ENCODE peak calls at places on chromosomes 5 and 9, in eight cellular contexts. O is astrocyte of the cerebellum, L is choroid plexus epithelial cell, P is tibial nerve, X is fibroblast of mammary gland, F is PC-3, Q is upper lobe of right lung, T is fibroblast of the aortic adventitia. S is an unnamed sample.

GRCh38 chr5:169717298-169717697 is 80.2 kb downstream of the DOCK2 start:
- DNase-seq in O (no peak), L (peak), P (no peak), X (no peak), F (peak), Q (no peak), T (peak), S (peak)

GRCh38 chr5:153659337-153659736 is 168.9 kb downstream of the GRIA1 start:
- DNase-seq in O (peak), L (peak), P (no peak), X (peak), F (no peak), Q (no peak), T (peak), S (peak)

GRCh38 chr5:72010395-72010794 is 96.9 kb upstream of the MAP1B start:
- DNase-seq in O (no peak), L (no peak), P (no peak), X (no peak), F (no peak), Q (no peak), T (no peak), S (no peak)

GRCh38 chr5:54969856-54970828 is 15.3 kb downstream of the ESM1 start:
- DNase-seq in O (peak), L (peak), P (no peak), X (no peak), F (no peak), Q (no peak), T (peak), S (no peak)

GRCh38 chr9:134337469-134337868 is 11.2 kb downstream of the RXRA start:
- DNase-seq in O (no peak), L (no peak), P (no peak), X (no peak), F (no peak), Q (no peak), T (no peak), S (no peak)

GRCh38 chr9:76808636-76809035 is 44.4 kb downstream of the PCA3 start:
- DNase-seq in O (no peak), L (no peak), P (no peak), X (peak), F (peak), Q (no peak), T (no peak), S (no peak)

GRCh38 chr5:109580225-109580624 is 109.5 kb upstream of the MAN2A1 start:
- DNase-seq in O (no peak), L (peak), P (no peak), X (no peak), F (no peak), Q (no peak), T (no peak), S (no peak)

GRCh38 chr5:153523196-153523595 is 32.7 kb downstream of the GRIA1 start:
- DNase-seq in O (no peak), L (peak), P (no peak), X (peak), F (peak), Q (no peak), T (no peak), S (peak)

GRCh38 chr9:36158917-36159316 is 10.3 kb upstream of the CCIN start:
- DNase-seq in O (no peak), L (peak), P (no peak), X (peak), F (no peak), Q (no peak), T (peak), S (peak)

GRCh38 chr5:78509884-78510769 is 138.4 kb downstream of the LHFPL2 start:
- DNase-seq in O (no peak), L (no peak), P (no peak), X (no peak), F (peak), Q (peak), T (peak), S (no peak)

GRCh38 chr9:69134412-69134811 is 39.7 kb upstream of the TJP2 start:
- DNase-seq in O (no peak), L (no peak), P (no peak), X (no peak), F (no peak), Q (peak), T (no peak), S (no peak)

GRCh38 chr5:10352404-10353240 is 873 bp upstream of the MARCHF6 start:
- DNase-seq in O (no peak), L (peak), P (no peak), X (peak), F (peak), Q (no peak), T (peak), S (no peak)

GRCh38 chr9:76846307-76846706 is 59.6 kb downstream of the PRUNE2 start:
- DNase-seq in O (no peak), L (no peak), P (no peak), X (no peak), F (no peak), Q (no peak), T (no peak), S (no peak)

GRCh38 chr9:86122309-86122708 is 23.0 kb upstream of the GOLM1 start:
- DNase-seq in O (no peak), L (peak), P (no peak), X (no peak), F (no peak), Q (no peak), T (no peak), S (no peak)

GRCh38 chr5:16580382-16580781 is 36.4 kb downstream of the RETREG1 start:
- DNase-seq in O (peak), L (no peak), P (no peak), X (no peak), F (no peak), Q (no peak), T (no peak), S (no peak)

GRCh38 chr5:16589658-16590057 is 27.1 kb downstream of the RETREG1 start:
- DNase-seq in O (no peak), L (no peak), P (no peak), X (no peak), F (no peak), Q (no peak), T (no peak), S (no peak)

GRCh38 chr5:16582081-16582480 is 34.7 kb downstream of the RETREG1 start:
- DNase-seq in O (no peak), L (no peak), P (no peak), X (peak), F (peak), Q (no peak), T (no peak), S (no peak)

GRCh38 chr5:16588434-16589214 is 28.2 kb downstream of the RETREG1 start:
- DNase-seq in O (no peak), L (no peak), P (no peak), X (no peak), F (peak), Q (no peak), T (no peak), S (no peak)

GRCh38 chr5:16585028-16585667 is 31.6 kb downstream of the RETREG1 start:
- DNase-seq in O (no peak), L (no peak), P (no peak), X (no peak), F (peak), Q (no peak), T (no peak), S (no peak)
- TF ChIP-seq CTCF in O (peak), L (peak), P (no peak), X (peak), F (peak), Q (peak), T (peak), S (peak)

DNA sequence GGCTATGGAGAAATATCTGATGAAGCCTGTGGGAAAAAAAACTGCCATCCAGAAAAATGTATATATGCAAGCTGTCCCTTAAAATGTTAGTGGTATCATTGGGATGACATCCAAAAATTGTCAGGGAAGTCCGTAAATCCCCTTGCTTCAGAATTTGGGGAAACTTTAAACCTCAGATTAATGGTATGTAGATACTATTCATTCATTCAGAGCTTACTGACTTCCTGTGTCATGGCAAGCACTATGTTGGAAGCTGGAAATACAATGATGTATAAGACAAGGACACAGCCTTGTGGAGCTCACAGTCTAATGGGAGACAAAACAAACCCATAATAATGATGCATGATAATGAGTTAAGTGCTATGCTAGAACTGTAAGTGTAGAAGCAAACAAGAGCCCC is 10.9 kb upstream of the MOB3B start:
- DNase-seq in O (no peak), L (peak), P (no peak), X (peak), F (peak), Q (no peak), T (peak), S (peak)
- H3K4me3 ChIP-seq in O (no peak), L (no peak), P (no peak), X (no peak), F (no peak), Q (no peak), T (no peak), S (no peak)

GRCh38 chr5:151019331-151019730 is 1.1 kb upstream of the GPX3 start:
- DNase-seq in O (no peak), L (no peak), P (no peak), X (no peak), F (no peak), Q (no peak), T (no peak), S (no peak)
- TF ChIP-seq CTCF in O (no peak), L (no peak), P (no peak), X (no peak), F (no peak), Q (no peak), T (no peak), S (no peak)

GRCh38 chr9:109916316-109916715 is 136.3 kb downstream of the PALM2AKAP2 start:
- DNase-seq in O (no peak), L (no peak), P (no peak), X (no peak), F (no peak), Q (no peak), T (no peak), S (no peak)
- H3K4me3 ChIP-seq in O (no peak), L (no peak), P (no peak), X (no peak), F (no peak), Q (no peak), T (no peak), S (no peak)

DNA sequence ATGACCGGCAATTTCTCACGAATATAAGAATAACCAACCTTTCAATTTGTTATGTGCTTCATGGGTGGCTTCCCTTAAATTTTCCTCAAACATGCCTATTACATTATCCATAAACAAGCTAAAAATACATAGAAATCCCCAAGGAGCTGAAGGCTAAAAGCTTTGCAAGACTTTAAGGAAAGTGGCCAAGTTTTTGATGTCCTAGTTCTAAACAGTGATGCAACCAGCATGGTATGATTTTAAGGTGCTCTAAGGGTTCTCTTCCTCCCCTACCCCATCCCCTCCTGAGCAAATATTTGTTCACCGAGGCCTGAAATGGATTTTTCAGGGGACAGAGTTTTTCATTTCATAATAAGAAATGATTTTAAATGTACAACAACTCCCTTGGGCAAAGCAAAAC is 79.8 kb downstream of the RGS7BP start:
- DNase-seq in O (no peak), L (no peak), P (no peak), X (peak), F (no peak), Q (no peak), T (peak), S (no peak)
- TF ChIP-seq CTCF in O (no peak), L (no peak), P (no peak), X (no peak), F (no peak), Q (no peak), T (no peak), S (no peak)

DNA sequence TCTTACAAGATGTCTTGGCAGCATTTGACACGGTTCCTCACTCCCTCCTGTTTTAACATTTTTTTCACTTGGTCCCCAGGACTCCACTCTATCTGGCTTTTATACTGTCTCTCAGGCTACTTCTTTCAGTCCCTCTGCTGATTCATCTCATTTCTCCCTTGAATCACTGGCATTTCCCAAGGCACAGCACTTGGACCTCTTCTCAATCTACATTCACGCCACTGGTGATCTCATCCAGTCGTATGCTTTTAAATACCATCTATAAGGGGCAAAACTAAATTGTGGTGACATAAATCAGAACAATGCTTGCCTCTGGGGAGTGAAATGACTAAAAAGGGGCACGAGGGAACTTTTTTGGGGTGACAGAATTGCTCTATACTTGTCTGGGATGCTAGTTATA is 47.1 kb downstream of the MAPKAP1 start:
- DNase-seq in O (no peak), L (peak), P (no peak), X (peak), F (peak), Q (no peak), T (peak), S (peak)
- H3K4me3 ChIP-seq in O (no peak), L (no peak), P (no peak), X (no peak), F (no peak), Q (no peak), T (no peak), S (no peak)

DNA sequence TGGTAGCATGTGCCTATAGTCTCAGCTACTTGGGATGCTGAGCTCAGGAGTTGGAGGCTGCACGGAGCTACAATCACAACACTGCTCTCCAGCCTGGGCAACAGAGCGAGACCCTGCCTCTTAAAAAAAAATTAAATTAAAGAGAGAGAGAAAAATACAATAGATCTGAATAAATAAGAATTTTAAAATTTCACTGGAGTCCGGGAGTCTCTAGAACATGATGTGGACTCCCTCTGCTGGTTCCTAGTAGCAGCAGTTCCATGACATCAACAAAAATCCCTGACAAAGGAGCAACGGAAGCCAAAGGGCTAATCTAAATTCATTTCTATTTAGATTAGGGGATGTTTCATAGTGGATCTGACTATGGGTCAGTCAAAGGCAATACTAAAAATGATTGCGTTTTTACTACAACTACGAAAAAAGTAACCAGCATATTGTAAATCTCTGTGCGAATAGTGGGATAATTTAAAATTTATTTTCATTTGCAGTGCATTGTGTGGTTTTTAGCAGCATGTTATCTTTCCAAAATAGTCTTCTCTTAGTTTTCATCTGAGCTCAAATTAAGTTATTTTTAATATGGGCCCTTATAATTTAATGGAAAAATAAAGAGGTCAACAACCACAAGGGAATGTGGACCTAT is 6.7 kb downstream of the INIP start:
- DNase-seq in O (peak), L (peak), P (no peak), X (peak), F (peak), Q (no peak), T (peak), S (peak)
- TF ChIP-seq CTCF in O (peak), L (peak), P (peak), X (peak), F (peak), Q (peak), T (peak), S (peak)

S was measured in AG10803.